ENCODE peak calls at places on chromosomes 13 and 19, in nine cellular contexts. One of them, this sample, is unnamed.
A peak's percentile ranks its signal among the peaks of the same experiment; 100 is the strongest.

GRCh38 chr13:20370815-20371421 is 138.8 kb upstream of the GJB6 start:
- DNase-seq in sigmoid colon: no peak
- DNase-seq in NCI-H146: no peak
- DNase-seq in NAMALWA: no peak
- DNase-seq in AML-193: no peak
- DNase-seq in renal cortical epithelial cell: peak; percentile 35
- DNase-seq in activated T-helper 2 cell treated with anti-CD3 and anti-CD28 coated beads, Interferon-gamma antibody, Interleukin-2, Interleukin-4, amounts not matched to agents 10 μg/mL and 5 μg/mL and 100 μg/mL, durations not matched to agents 14 hours and 24 hours and 36 hours: no peak
- DNase-seq in EL: no peak
- DNase-seq in psoas muscle: no peak
- DNase-seq in this sample: no peak

GRCh38 chr19:55352040-55352439 is 2.5 kb downstream of the COX6B2 start:
- DNase-seq in sigmoid colon: no peak
- DNase-seq in NCI-H146: no peak
- DNase-seq in NAMALWA: no peak
- DNase-seq in AML-193: no peak
- DNase-seq in renal cortical epithelial cell: no peak
- DNase-seq in activated T-helper 2 cell treated with anti-CD3 and anti-CD28 coated beads, Interferon-gamma antibody, Interleukin-2, Interleukin-4, amounts not matched to agents 10 μg/mL and 5 μg/mL and 100 μg/mL, durations not matched to agents 14 hours and 24 hours and 36 hours: no peak
- DNase-seq in EL: no peak
- DNase-seq in psoas muscle: no peak
- DNase-seq in this sample: no peak

GRCh38 chr19:2123682-2124387 is 27.1 kb downstream of the IZUMO4 start:
- DNase-seq in sigmoid colon: no peak
- DNase-seq in NCI-H146: no peak
- DNase-seq in NAMALWA: no peak
- DNase-seq in AML-193: no peak
- DNase-seq in renal cortical epithelial cell: no peak
- DNase-seq in activated T-helper 2 cell treated with anti-CD3 and anti-CD28 coated beads, Interferon-gamma antibody, Interleukin-2, Interleukin-4, amounts not matched to agents 10 μg/mL and 5 μg/mL and 100 μg/mL, durations not matched to agents 14 hours and 24 hours and 36 hours: no peak
- DNase-seq in EL: no peak
- DNase-seq in psoas muscle: no peak
- DNase-seq in this sample: no peak

GRCh38 chr13:95497307-95497943 is 55.1 kb upstream of the CLDN10 start:
- DNase-seq in sigmoid colon: no peak
- DNase-seq in NCI-H146: no peak
- DNase-seq in NAMALWA: no peak
- DNase-seq in AML-193: peak; percentile 80
- DNase-seq in renal cortical epithelial cell: no peak
- DNase-seq in activated T-helper 2 cell treated with anti-CD3 and anti-CD28 coated beads, Interferon-gamma antibody, Interleukin-2, Interleukin-4, amounts not matched to agents 10 μg/mL and 5 μg/mL and 100 μg/mL, durations not matched to agents 14 hours and 24 hours and 36 hours: no peak
- DNase-seq in EL: no peak
- DNase-seq in psoas muscle: no peak
- DNase-seq in this sample: no peak

GRCh38 chr13:77028202-77028601 is 1.2 kb upstream of the FBXL3 start:
- DNase-seq in sigmoid colon: no peak
- DNase-seq in NCI-H146: no peak
- DNase-seq in NAMALWA: no peak
- DNase-seq in AML-193: no peak
- DNase-seq in renal cortical epithelial cell: peak; percentile 21
- DNase-seq in activated T-helper 2 cell treated with anti-CD3 and anti-CD28 coated beads, Interferon-gamma antibody, Interleukin-2, Interleukin-4, amounts not matched to agents 10 μg/mL and 5 μg/mL and 100 μg/mL, durations not matched to agents 14 hours and 24 hours and 36 hours: no peak
- DNase-seq in EL: peak; percentile 44
- DNase-seq in psoas muscle: no peak
- DNase-seq in this sample: peak; percentile 11

GRCh38 chr19:55494172-55494761 is 6.0 kb downstream of the SSC5D start:
- DNase-seq in sigmoid colon: peak; percentile 81
- DNase-seq in NCI-H146: no peak
- DNase-seq in NAMALWA: no peak
- DNase-seq in AML-193: no peak
- DNase-seq in renal cortical epithelial cell: no peak
- DNase-seq in activated T-helper 2 cell treated with anti-CD3 and anti-CD28 coated beads, Interferon-gamma antibody, Interleukin-2, Interleukin-4, amounts not matched to agents 10 μg/mL and 5 μg/mL and 100 μg/mL, durations not matched to agents 14 hours and 24 hours and 36 hours: no peak
- DNase-seq in EL: peak; percentile 84
- DNase-seq in psoas muscle: peak; percentile 74
- DNase-seq in this sample: no peak

GRCh38 chr13:21326155-21327030 is 132.7 kb downstream of the ZDHHC20 start:
- DNase-seq in sigmoid colon: peak; percentile 72
- DNase-seq in NCI-H146: no peak
- DNase-seq in NAMALWA: no peak
- DNase-seq in AML-193: no peak
- DNase-seq in renal cortical epithelial cell: peak; percentile 46
- DNase-seq in activated T-helper 2 cell treated with anti-CD3 and anti-CD28 coated beads, Interferon-gamma antibody, Interleukin-2, Interleukin-4, amounts not matched to agents 10 μg/mL and 5 μg/mL and 100 μg/mL, durations not matched to agents 14 hours and 24 hours and 36 hours: no peak
- DNase-seq in EL: peak; percentile 82
- DNase-seq in psoas muscle: no peak
- DNase-seq in this sample: peak; percentile 24

GRCh38 chr19:5147971-5148793 is 179.3 kb downstream of the KDM4B start:
- DNase-seq in sigmoid colon: no peak
- DNase-seq in NCI-H146: no peak
- DNase-seq in NAMALWA: no peak
- DNase-seq in AML-193: no peak
- DNase-seq in renal cortical epithelial cell: no peak
- DNase-seq in activated T-helper 2 cell treated with anti-CD3 and anti-CD28 coated beads, Interferon-gamma antibody, Interleukin-2, Interleukin-4, amounts not matched to agents 10 μg/mL and 5 μg/mL and 100 μg/mL, durations not matched to agents 14 hours and 24 hours and 36 hours: no peak
- DNase-seq in EL: no peak
- DNase-seq in psoas muscle: peak; percentile 58
- DNase-seq in this sample: no peak

GRCh38 chr19:50500060-50500752 is 10.8 kb downstream of the JOSD2 start:
- DNase-seq in sigmoid colon: no peak
- DNase-seq in NCI-H146: peak; percentile 82
- DNase-seq in NAMALWA: peak; percentile 77
- DNase-seq in AML-193: no peak
- DNase-seq in renal cortical epithelial cell: no peak
- DNase-seq in activated T-helper 2 cell treated with anti-CD3 and anti-CD28 coated beads, Interferon-gamma antibody, Interleukin-2, Interleukin-4, amounts not matched to agents 10 μg/mL and 5 μg/mL and 100 μg/mL, durations not matched to agents 14 hours and 24 hours and 36 hours: no peak
- DNase-seq in EL: no peak
- DNase-seq in psoas muscle: peak; percentile 83
- DNase-seq in this sample: no peak

GRCh38 chr19:35090160-35090794 is 25.3 kb upstream of the FXYD3 start:
- DNase-seq in sigmoid colon: no peak
- DNase-seq in NCI-H146: peak; percentile 50
- DNase-seq in NAMALWA: peak; percentile 66
- DNase-seq in AML-193: peak; percentile 55
- DNase-seq in renal cortical epithelial cell: peak; percentile 38
- DNase-seq in activated T-helper 2 cell treated with anti-CD3 and anti-CD28 coated beads, Interferon-gamma antibody, Interleukin-2, Interleukin-4, amounts not matched to agents 10 μg/mL and 5 μg/mL and 100 μg/mL, durations not matched to agents 14 hours and 24 hours and 36 hours: no peak
- DNase-seq in EL: peak; percentile 69
- DNase-seq in psoas muscle: peak; percentile 41
- DNase-seq in this sample: peak; percentile 18

GRCh38 chr19:2771786-2772674 is 11.0 kb downstream of the SGTA start:
- DNase-seq in sigmoid colon: no peak
- DNase-seq in NCI-H146: no peak
- DNase-seq in NAMALWA: no peak
- DNase-seq in AML-193: no peak
- DNase-seq in renal cortical epithelial cell: no peak
- DNase-seq in activated T-helper 2 cell treated with anti-CD3 and anti-CD28 coated beads, Interferon-gamma antibody, Interleukin-2, Interleukin-4, amounts not matched to agents 10 μg/mL and 5 μg/mL and 100 μg/mL, durations not matched to agents 14 hours and 24 hours and 36 hours: no peak
- DNase-seq in EL: no peak
- DNase-seq in psoas muscle: peak; percentile 43
- DNase-seq in this sample: no peak

GRCh38 chr13:111241006-111241755 is 79.3 kb upstream of the TEX29 start:
- DNase-seq in sigmoid colon: no peak
- DNase-seq in NCI-H146: no peak
- DNase-seq in NAMALWA: no peak
- DNase-seq in AML-193: no peak
- DNase-seq in renal cortical epithelial cell: no peak
- DNase-seq in activated T-helper 2 cell treated with anti-CD3 and anti-CD28 coated beads, Interferon-gamma antibody, Interleukin-2, Interleukin-4, amounts not matched to agents 10 μg/mL and 5 μg/mL and 100 μg/mL, durations not matched to agents 14 hours and 24 hours and 36 hours: no peak
- DNase-seq in EL: no peak
- DNase-seq in psoas muscle: no peak
- DNase-seq in this sample: no peak

GRCh38 chr19:2042485-2043268 is 8.4 kb downstream of the MKNK2 start:
- DNase-seq in sigmoid colon: peak; percentile 81
- DNase-seq in NCI-H146: no peak
- DNase-seq in NAMALWA: no peak
- DNase-seq in AML-193: no peak
- DNase-seq in renal cortical epithelial cell: no peak
- DNase-seq in activated T-helper 2 cell treated with anti-CD3 and anti-CD28 coated beads, Interferon-gamma antibody, Interleukin-2, Interleukin-4, amounts not matched to agents 10 μg/mL and 5 μg/mL and 100 μg/mL, durations not matched to agents 14 hours and 24 hours and 36 hours: no peak
- DNase-seq in EL: no peak
- DNase-seq in psoas muscle: peak; percentile 49
- DNase-seq in this sample: no peak

GRCh38 chr19:32104465-32105235 is 240.8 kb upstream of the ZNF507 start:
- DNase-seq in sigmoid colon: no peak
- DNase-seq in NCI-H146: no peak
- DNase-seq in NAMALWA: no peak
- DNase-seq in AML-193: no peak
- DNase-seq in renal cortical epithelial cell: peak; percentile 22
- DNase-seq in activated T-helper 2 cell treated with anti-CD3 and anti-CD28 coated beads, Interferon-gamma antibody, Interleukin-2, Interleukin-4, amounts not matched to agents 10 μg/mL and 5 μg/mL and 100 μg/mL, durations not matched to agents 14 hours and 24 hours and 36 hours: no peak
- DNase-seq in EL: no peak
- DNase-seq in psoas muscle: no peak
- DNase-seq in this sample: no peak

GRCh38 chr19:29321116-29321515 is 108.2 kb upstream of the UQCRFS1 start:
- DNase-seq in sigmoid colon: peak; percentile 15
- DNase-seq in NCI-H146: no peak
- DNase-seq in NAMALWA: no peak
- DNase-seq in AML-193: no peak
- DNase-seq in renal cortical epithelial cell: no peak
- DNase-seq in activated T-helper 2 cell treated with anti-CD3 and anti-CD28 coated beads, Interferon-gamma antibody, Interleukin-2, Interleukin-4, amounts not matched to agents 10 μg/mL and 5 μg/mL and 100 μg/mL, durations not matched to agents 14 hours and 24 hours and 36 hours: no peak
- DNase-seq in EL: no peak
- DNase-seq in psoas muscle: no peak
- DNase-seq in this sample: no peak

GRCh38 chr13:98293103-98293502 is 116.0 kb upstream of the RNF113B start:
- DNase-seq in sigmoid colon: no peak
- DNase-seq in NCI-H146: peak; percentile 79
- DNase-seq in NAMALWA: no peak
- DNase-seq in AML-193: no peak
- DNase-seq in renal cortical epithelial cell: peak; percentile 91
- DNase-seq in activated T-helper 2 cell treated with anti-CD3 and anti-CD28 coated beads, Interferon-gamma antibody, Interleukin-2, Interleukin-4, amounts not matched to agents 10 μg/mL and 5 μg/mL and 100 μg/mL, durations not matched to agents 14 hours and 24 hours and 36 hours: no peak
- DNase-seq in EL: no peak
- DNase-seq in psoas muscle: no peak
- DNase-seq in this sample: peak; percentile 82

GRCh38 chr13:109610517-109610916 is 175.9 kb downstream of the IRS2 start:
- DNase-seq in sigmoid colon: peak; percentile 69
- DNase-seq in NCI-H146: peak; percentile 29
- DNase-seq in NAMALWA: peak; percentile 71
- DNase-seq in AML-193: peak; percentile 56
- DNase-seq in renal cortical epithelial cell: no peak
- DNase-seq in activated T-helper 2 cell treated with anti-CD3 and anti-CD28 coated beads, Interferon-gamma antibody, Interleukin-2, Interleukin-4, amounts not matched to agents 10 μg/mL and 5 μg/mL and 100 μg/mL, durations not matched to agents 14 hours and 24 hours and 36 hours: peak; percentile 11
- DNase-seq in EL: peak; percentile 24
- DNase-seq in psoas muscle: no peak
- DNase-seq in this sample: no peak

GRCh38 chr13:97108535-97108910 is 113.6 kb upstream of the MBNL2 start:
- DNase-seq in sigmoid colon: no peak
- DNase-seq in NCI-H146: no peak
- DNase-seq in NAMALWA: no peak
- DNase-seq in AML-193: no peak
- DNase-seq in renal cortical epithelial cell: peak; percentile 20
- DNase-seq in activated T-helper 2 cell treated with anti-CD3 and anti-CD28 coated beads, Interferon-gamma antibody, Interleukin-2, Interleukin-4, amounts not matched to agents 10 μg/mL and 5 μg/mL and 100 μg/mL, durations not matched to agents 14 hours and 24 hours and 36 hours: no peak
- DNase-seq in EL: no peak
- DNase-seq in psoas muscle: no peak
- DNase-seq in this sample: no peak

GRCh38 chr13:32881074-32881791 is 135.0 kb upstream of the KL start:
- DNase-seq in sigmoid colon: no peak
- DNase-seq in NCI-H146: peak; percentile 42
- DNase-seq in NAMALWA: no peak
- DNase-seq in AML-193: no peak
- DNase-seq in renal cortical epithelial cell: peak; percentile 66
- DNase-seq in activated T-helper 2 cell treated with anti-CD3 and anti-CD28 coated beads, Interferon-gamma antibody, Interleukin-2, Interleukin-4, amounts not matched to agents 10 μg/mL and 5 μg/mL and 100 μg/mL, durations not matched to agents 14 hours and 24 hours and 36 hours: no peak
- DNase-seq in EL: peak; percentile 58
- DNase-seq in psoas muscle: no peak
- DNase-seq in this sample: no peak

This sample was measured in NCI-H748 treated with DMSO at 0.1 percent for 48 hours.